ENCODE peak calls at places on chromosome 1, in ten cellular contexts. F, S, Z, D, A, V, R, Q, C and L are unnamed samples.

GRCh38 chr1:223707270-223708000 is 4.9 kb upstream of the CAPN2 start:
- DNase-seq in F (peak; percentile 91), S (peak; percentile 84), Z (peak; percentile 64), D (peak; percentile 99), A (no peak), V (peak; percentile 80), R (peak; percentile 86), Q (peak; percentile 97), C (peak; percentile 98), L (peak; percentile 98)

GRCh38 chr1:69511426-69512192 is 56.1 kb upstream of the LRRC7 start:
- DNase-seq in F (no peak), S (no peak), Z (no peak), D (no peak), A (no peak), V (no peak), R (no peak), Q (no peak), C (no peak), L (no peak)

GRCh38 chr1:247102381-247102780 is 1.8 kb downstream of the ZNF669 start:
- DNase-seq in F (no peak), S (no peak), Z (no peak), D (no peak), A (no peak), V (no peak), R (no peak), Q (no peak), C (no peak), L (no peak)

GRCh38 chr1:196558424-196558823 is 49.8 kb downstream of the KCNT2 start:
- DNase-seq in F (peak; percentile 16), S (no peak), Z (no peak), D (peak; percentile 67), A (no peak), V (no peak), R (no peak), Q (peak; percentile 90), C (no peak), L (peak; percentile 6)

GRCh38 chr1:96236156-96236739 is 485.3 kb upstream of the PTBP2 start:
- DNase-seq in F (peak; percentile 6), S (no peak), Z (peak; percentile 40), D (peak; percentile 66), A (peak; percentile 13), V (peak; percentile 18), R (no peak), Q (peak; percentile 79), C (peak; percentile 43), L (peak; percentile 30)

GRCh38 chr1:152190589-152190988 is 31.6 kb upstream of the RPTN start:
- DNase-seq in F (no peak), S (no peak), Z (no peak), D (no peak), A (no peak), V (no peak), R (no peak), Q (peak; percentile 65), C (no peak), L (no peak)

GRCh38 chr1:153307221-153307600 is 5.5 kb downstream of the PGLYRP3 start:
- DNase-seq in F (no peak), S (no peak), Z (no peak), D (no peak), A (no peak), V (no peak), R (no peak), Q (no peak), C (no peak), L (no peak)

GRCh38 chr1:155127105-155127671 is 488 bp upstream of the EFNA1 start:
- DNase-seq in F (peak; percentile 88), S (peak; percentile 83), Z (peak; percentile 78), D (peak; percentile 41), A (peak; percentile 85), V (peak; percentile 91), R (peak; percentile 68), Q (peak; percentile 82), C (no peak), L (no peak)

GRCh38 chr1:21966247-21967000 is 10.4 kb upstream of the CELA3B start:
- DNase-seq in F (no peak), S (no peak), Z (no peak), D (peak; percentile 69), A (no peak), V (no peak), R (no peak), Q (peak; percentile 36), C (peak; percentile 18), L (no peak)

GRCh38 chr1:93531193-93531592 is 83.3 kb downstream of the FNBP1L start:
- DNase-seq in F (no peak), S (no peak), Z (no peak), D (no peak), A (no peak), V (no peak), R (no peak), Q (no peak), C (no peak), L (no peak)

DNA sequence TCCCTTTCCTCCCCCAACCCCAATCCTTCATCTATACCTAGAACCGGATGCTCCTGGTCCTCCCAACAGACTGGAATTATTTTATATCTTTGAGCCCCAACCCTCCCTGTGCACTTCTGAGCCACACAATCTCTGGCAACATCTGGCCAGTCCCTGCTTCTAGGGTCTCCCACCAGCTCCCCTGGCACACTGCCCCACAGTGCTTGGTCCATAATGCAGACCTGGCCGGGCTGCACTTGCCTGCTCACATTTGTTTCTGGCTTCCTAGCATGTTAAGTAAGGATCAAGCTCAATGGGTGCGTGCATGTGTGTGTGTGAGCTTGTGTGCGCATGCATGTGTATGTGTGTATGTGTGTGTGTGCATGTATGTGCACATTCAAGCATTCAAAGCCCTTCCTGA is 8.8 kb downstream of the TRIM62 start:
- DNase-seq in F (no peak), S (no peak), Z (no peak), D (no peak), A (no peak), V (no peak), R (no peak), Q (no peak), C (no peak), L (no peak)
- H3K27ac ChIP-seq in F (no peak overlapping the region), S (no peak overlapping the region), Z (no peak overlapping the region), D (no peak overlapping the region), A (no peak overlapping the region), V (no peak overlapping the region), R (no peak overlapping the region), Q (no peak overlapping the region), C (no peak overlapping the region), L (no peak overlapping the region)

DNA sequence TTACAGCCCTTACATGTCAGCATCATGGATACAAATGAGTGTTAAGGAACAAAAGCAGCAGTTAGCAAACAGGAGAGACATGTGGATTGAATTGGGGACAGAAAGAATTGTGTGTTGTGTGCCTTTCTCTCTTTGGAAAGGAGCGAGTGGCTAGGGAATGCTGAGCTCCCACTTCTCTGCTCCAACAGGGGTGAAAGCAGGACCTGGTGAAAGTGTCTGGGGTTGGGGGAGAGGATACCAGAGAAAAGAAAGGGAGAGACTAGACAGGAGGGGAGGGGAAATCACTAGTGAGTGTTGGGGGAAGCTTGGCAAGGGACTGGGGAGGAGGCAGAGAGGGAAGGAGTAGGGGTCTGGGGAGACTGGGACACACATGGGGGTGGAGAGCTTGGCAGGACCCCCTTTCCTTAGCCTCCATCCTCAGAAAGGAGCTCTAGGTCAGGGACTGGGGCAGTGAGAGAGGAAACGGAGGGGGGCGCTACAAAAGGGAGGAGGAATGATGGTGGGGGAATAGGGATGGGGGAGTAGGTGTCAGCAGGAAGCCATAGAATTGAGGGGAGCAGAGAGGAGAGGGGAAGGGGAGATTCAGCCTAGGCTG is 2.2 kb downstream of the KIRREL1 start:
- DNase-seq in F (no peak), S (no peak), Z (no peak), D (no peak), A (no peak), V (no peak), R (no peak), Q (no peak), C (no peak), L (no peak)
- H3K27ac ChIP-seq in F (peak overlapping the region; percentile 63), S (peak overlapping the region; percentile 92), Z (no peak overlapping the region), D (no peak overlapping the region), A (no peak overlapping the region), V (peak overlapping the region; percentile 44), R (peak overlapping the region; percentile 75), Q (no peak overlapping the region), C (peak overlapping the region; percentile 82), L (peak overlapping the region; percentile 52)

GRCh38 chr1:56525463-56526155 is 53.8 kb downstream of the PLPP3 start:
- DNase-seq in F (no peak), S (no peak), Z (no peak), D (peak; percentile 30), A (no peak), V (no peak), R (peak; percentile 73), Q (peak; percentile 14), C (no peak), L (no peak)

GRCh38 chr1:56529801-56530200 is 49.6 kb downstream of the PLPP3 start:
- DNase-seq in F (no peak), S (no peak), Z (no peak), D (no peak), A (no peak), V (no peak), R (no peak), Q (no peak), C (no peak), L (no peak)

GRCh38 chr1:56526571-56527174 is 52.7 kb downstream of the PLPP3 start:
- DNase-seq in F (no peak), S (no peak), Z (no peak), D (no peak), A (no peak), V (no peak), R (no peak), Q (no peak), C (no peak), L (no peak)

GRCh38 chr1:56524263-56524662 is 55.1 kb downstream of the PLPP3 start:
- DNase-seq in F (no peak), S (no peak), Z (no peak), D (no peak), A (no peak), V (no peak), R (no peak), Q (no peak), C (no peak), L (no peak)

DNA sequence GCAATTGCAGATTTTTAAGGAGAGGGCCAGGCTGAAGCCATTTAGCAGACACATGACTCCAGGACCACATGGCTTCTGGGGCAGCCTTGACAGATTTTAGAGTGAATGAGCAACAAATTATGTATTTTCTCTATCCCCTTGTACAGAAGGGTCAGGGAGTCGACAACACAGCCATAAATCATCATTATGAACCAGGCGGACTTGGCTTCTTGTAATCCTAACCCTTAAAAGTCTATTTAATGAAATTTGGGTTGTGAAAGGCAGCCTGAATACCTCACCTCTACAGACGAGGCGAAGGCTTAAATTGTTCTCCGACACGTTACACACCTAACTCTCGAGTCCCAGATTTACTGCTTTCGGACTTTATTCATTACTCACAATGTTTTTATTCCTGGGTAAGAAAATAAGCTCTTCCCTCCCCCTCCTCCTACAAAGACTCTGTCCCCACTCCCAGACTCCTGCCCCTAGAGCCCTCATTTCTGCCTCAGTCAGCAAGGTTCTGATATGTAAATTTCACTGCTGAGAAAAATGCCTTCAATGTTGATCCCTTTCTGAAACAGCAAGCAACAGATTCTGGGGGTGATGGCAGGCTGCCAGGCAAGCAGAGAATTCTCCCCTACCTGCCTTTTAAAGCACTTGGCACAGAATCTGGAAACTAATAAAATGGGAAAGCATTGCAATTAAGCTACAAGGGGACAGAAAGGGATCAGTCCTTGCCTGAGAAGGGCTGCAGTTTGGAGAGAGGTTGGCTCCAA is 51.6 kb downstream of the PLPP3 start:
- DNase-seq in F (no peak), S (no peak), Z (peak; percentile 43), D (no peak), A (no peak), V (peak; percentile 50), R (no peak), Q (no peak), C (no peak), L (no peak)
- H3K27ac ChIP-seq in F (no peak overlapping the region), S (no peak overlapping the region), Z (no peak overlapping the region), D (no peak overlapping the region), A (no peak overlapping the region), V (peak overlapping the region; percentile 5), R (no peak overlapping the region), Q (peak overlapping the region; percentile 45), C (no peak overlapping the region), L (no peak overlapping the region)

GRCh38 chr1:42853116-42853884 is 6.9 kb downstream of the ZNF691 start:
- DNase-seq in F (no peak), S (no peak), Z (no peak), D (no peak), A (no peak), V (no peak), R (no peak), Q (no peak), C (no peak), L (no peak)
- H3K27ac ChIP-seq in F (no peak overlapping the region), S (no peak overlapping the region), Z (no peak overlapping the region), D (no peak overlapping the region), A (no peak overlapping the region), V (no peak overlapping the region), R (no peak overlapping the region), Q (no peak overlapping the region), C (no peak overlapping the region), L (no peak overlapping the region)